ENCODE peak calls at places on chromosome 18, in ten cellular contexts. C, D, V, U, L, F, B, Z, I and Q are unnamed samples.

GRCh38 chr18:65983750-65984149 is 232.9 kb downstream of the CDH7 start:
- DNase-seq in C (no peak), D (no peak), V (no peak), U (no peak), L (no peak), F (no peak), B (no peak), Z (no peak), I (no peak), Q (no peak)

GRCh38 chr18:23105581-23106219 is 29.6 kb upstream of the CABLES1 start:
- DNase-seq in C (no peak), D (no peak), V (no peak), U (no peak), L (no peak), F (no peak), B (no peak), Z (no peak), I (no peak), Q (no peak)

GRCh38 chr18:41703744-41704530 is 251.1 kb upstream of the PIK3C3 start:
- DNase-seq in C (no peak), D (no peak), V (no peak), U (peak; percentile 3), L (no peak), F (no peak), B (no peak), Z (no peak), I (no peak), Q (no peak)

GRCh38 chr18:76765649-76766048 is 56.7 kb upstream of the ZNF236 start:
- DNase-seq in C (no peak), D (no peak), V (no peak), U (no peak), L (no peak), F (no peak), B (no peak), Z (no peak), I (no peak), Q (no peak)

GRCh38 chr18:48402953-48403352 is 6.2 kb downstream of the ZBTB7C start:
- DNase-seq in C (no peak), D (no peak), V (no peak), U (peak; percentile 9), L (no peak), F (no peak), B (no peak), Z (no peak), I (no peak), Q (no peak)

GRCh38 chr18:49510393-49511115 is 23.5 kb upstream of the C18orf32 start:
- DNase-seq in C (no peak), D (peak; percentile 37), V (peak; percentile 56), U (peak; percentile 50), L (no peak), F (peak; percentile 56), B (no peak), Z (no peak), I (peak; percentile 59), Q (peak; percentile 64)

GRCh38 chr18:63071566-63072175 is 247.9 kb downstream of the BCL2 start:
- DNase-seq in C (no peak), D (no peak), V (no peak), U (no peak), L (no peak), F (peak; percentile 21), B (no peak), Z (no peak), I (no peak), Q (no peak)

GRCh38 chr18:62963522-62963921 is 248.2 kb downstream of the PHLPP1 start:
- DNase-seq in C (no peak), D (no peak), V (no peak), U (no peak), L (no peak), F (no peak), B (no peak), Z (no peak), I (no peak), Q (no peak)

GRCh38 chr18:52228158-52228557 is 111.8 kb upstream of the DCC start:
- DNase-seq in C (no peak), D (no peak), V (no peak), U (no peak), L (no peak), F (no peak), B (no peak), Z (no peak), I (no peak), Q (no peak)

GRCh38 chr18:10197097-10197496 is 257.3 kb upstream of the APCDD1 start:
- DNase-seq in C (peak; percentile 51), D (no peak), V (peak; percentile 48), U (no peak), L (no peak), F (no peak), B (no peak), Z (no peak), I (no peak), Q (no peak)

GRCh38 chr18:14768241-14768640 is 20.3 kb downstream of the ANKRD30B start:
- DNase-seq in C (no peak), D (no peak), V (no peak), U (peak; percentile 1), L (no peak), F (no peak), B (no peak), Z (no peak), I (no peak), Q (no peak)

GRCh38 chr18:6086731-6087130 is 191.4 kb upstream of the TMEM200C start:
- DNase-seq in C (no peak), D (no peak), V (no peak), U (no peak), L (no peak), F (no peak), B (no peak), Z (no peak), I (no peak), Q (no peak)

GRCh38 chr18:13471971-13472628 is 253.5 kb downstream of the LDLRAD4 start:
- DNase-seq in C (no peak), D (no peak), V (no peak), U (no peak), L (no peak), F (peak; percentile 40), B (no peak), Z (peak; percentile 65), I (no peak), Q (no peak)

GRCh38 chr18:41753826-41754225 is 201.2 kb upstream of the PIK3C3 start:
- DNase-seq in C (no peak), D (no peak), V (no peak), U (peak; percentile 5), L (no peak), F (no peak), B (no peak), Z (no peak), I (no peak), Q (no peak)

GRCh38 chr18:31209041-31209440 is 46.4 kb upstream of the DSC1 start:
- DNase-seq in C (no peak), D (no peak), V (no peak), U (no peak), L (no peak), F (no peak), B (no peak), Z (no peak), I (no peak), Q (no peak)

GRCh38 chr18:31204833-31205232 is 42.2 kb upstream of the DSC1 start:
- DNase-seq in C (no peak), D (no peak), V (no peak), U (no peak), L (no peak), F (no peak), B (no peak), Z (no peak), I (no peak), Q (no peak)

GRCh38 chr18:31206064-31206463 is 43.4 kb upstream of the DSC1 start:
- DNase-seq in C (no peak), D (no peak), V (no peak), U (no peak), L (no peak), F (no peak), B (no peak), Z (no peak), I (no peak), Q (no peak)

GRCh38 chr18:31205273-31205672 is 42.6 kb upstream of the DSC1 start:
- DNase-seq in C (no peak), D (no peak), V (no peak), U (no peak), L (no peak), F (no peak), B (no peak), Z (no peak), I (no peak), Q (no peak)

DNA sequence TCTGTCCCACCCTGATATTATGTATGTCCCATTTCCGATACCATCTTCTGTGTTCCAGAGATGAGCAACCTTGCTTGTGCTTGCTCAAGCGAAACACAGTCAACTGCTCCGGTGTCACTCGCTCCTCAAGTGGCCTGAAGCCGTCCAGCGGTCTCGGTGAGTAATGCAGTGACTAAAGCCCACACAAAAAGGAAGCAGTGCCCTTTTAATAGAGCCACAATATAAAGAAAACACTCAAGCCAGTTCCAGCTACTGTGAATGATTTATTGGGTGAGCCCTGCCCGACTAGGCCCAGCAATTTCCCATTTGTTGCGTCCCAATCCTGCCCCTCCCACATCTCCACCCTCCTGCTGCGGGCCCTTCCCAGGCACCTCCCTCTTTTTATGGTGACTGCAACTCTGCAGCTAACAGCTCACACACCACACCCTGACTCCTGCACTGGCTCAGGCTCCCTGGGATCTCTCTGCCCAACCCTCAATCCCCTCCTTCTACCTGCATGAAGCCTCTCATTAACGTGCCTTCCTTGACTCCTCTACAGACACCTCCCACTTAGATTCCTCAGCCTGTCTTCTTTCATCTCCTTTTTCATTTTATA is 44.2 kb upstream of the DSC1 start:
- DNase-seq in C (peak; percentile 46), D (no peak), V (no peak), U (no peak), L (peak; percentile 86), F (peak; percentile 69), B (peak; percentile 17), Z (peak; percentile 92), I (peak; percentile 55), Q (peak; percentile 2)
- TF ChIP-seq CTCF in C (peak; percentile 36), D (no peak), V (no peak), U (no peak), L (peak; percentile 21), F (peak; percentile 32), B (no peak), Z (no peak), I (no peak), Q (no peak)

GRCh38 chr18:79951545-79952456 is at the start of gene SLC66A2:
- DNase-seq in C (peak; percentile 94), D (peak; percentile 97), V (peak; percentile 96), U (peak; percentile 83), L (peak; percentile 96), F (peak; percentile 100), B (peak; percentile 89), Z (peak; percentile 98), I (peak; percentile 95), Q (peak; percentile 93)
- TF ChIP-seq CTCF in C (peak; percentile 13), D (no peak), V (no peak), U (no peak), L (no peak), F (no peak), B (no peak), Z (no peak), I (no peak), Q (no peak)

GRCh38 chr18:35950628-35950982 is 21.9 kb upstream of the RMP24 start:
- DNase-seq in C (no peak), D (no peak), V (no peak), U (no peak), L (no peak), F (no peak), B (no peak), Z (no peak), I (no peak), Q (no peak)
- TF ChIP-seq CTCF in C (peak; percentile 29), D (peak; percentile 25), V (no peak), U (no peak), L (peak; percentile 7), F (peak; percentile 17), B (no peak), Z (no peak), I (no peak), Q (peak; percentile 39)

GRCh38 chr18:80159713-80160636 is 50.9 kb downstream of the ADNP2 start:
- DNase-seq in C (peak; percentile 32), D (peak; percentile 10), V (peak; percentile 70), U (no peak), L (peak; percentile 63), F (no peak), B (no peak), Z (peak; percentile 77), I (peak; percentile 82), Q (peak; percentile 49)
- TF ChIP-seq CTCF in C (peak; percentile 72), D (peak; percentile 59), V (peak; percentile 14), U (peak; percentile 49), L (no peak), F (no peak), B (no peak), Z (no peak), I (peak; percentile 70), Q (peak; percentile 74)